ENCODE peak calls at places on chromosomes 2 and 18, in four cellular contexts. One of them, this sample, is unnamed.

GRCh38 chr2:60925994-60926750 is 44.8 kb downstream of the REL start:
- DNase-seq in A549: no peak
- DNase-seq in fibroblast of mammary gland: no peak
- DNase-seq in H1: no peak
- DNase-seq in this sample: no peak

GRCh38 chr2:217743980-217744761 is 258.6 kb downstream of the TNS1 start:
- DNase-seq in A549: no peak
- DNase-seq in H1: no peak
- DNase-seq in fibroblast of mammary gland: peak; percentile 15
- DNase-seq in this sample: peak; percentile 60

GRCh38 chr2:216551234-216551633 is 52.6 kb downstream of the RPL37A start:
- DNase-seq in fibroblast of mammary gland: peak; percentile 50
- DNase-seq in A549: no peak
- DNase-seq in H1: no peak
- DNase-seq in this sample: peak; percentile 69

GRCh38 chr18:5159080-5159479 is 38.0 kb downstream of the AKAIN1 start:
- DNase-seq in H1: no peak
- DNase-seq in fibroblast of mammary gland: no peak
- DNase-seq in A549: no peak
- DNase-seq in this sample: no peak

GRCh38 chr18:7856733-7857132 is 289.6 kb downstream of the PTPRM start:
- DNase-seq in fibroblast of mammary gland: no peak
- DNase-seq in A549: no peak
- DNase-seq in H1: no peak
- DNase-seq in this sample: peak; percentile 54

GRCh38 chr2:107597507-107597906 is 229.2 kb upstream of the RGPD4 start:
- DNase-seq in H1: no peak
- DNase-seq in A549: no peak
- DNase-seq in fibroblast of mammary gland: no peak
- DNase-seq in this sample: no peak

GRCh38 chr18:48841381-48842258 is 109.1 kb downstream of the SMAD7 start:
- DNase-seq in A549: no peak
- DNase-seq in fibroblast of mammary gland: peak; percentile 73
- DNase-seq in H1: no peak
- DNase-seq in this sample: peak; percentile 43

GRCh38 chr2:38256610-38257009 is 120.5 kb downstream of the ATL2 start:
- DNase-seq in fibroblast of mammary gland: no peak
- DNase-seq in A549: no peak
- DNase-seq in H1: no peak
- DNase-seq in this sample: no peak

DNA sequence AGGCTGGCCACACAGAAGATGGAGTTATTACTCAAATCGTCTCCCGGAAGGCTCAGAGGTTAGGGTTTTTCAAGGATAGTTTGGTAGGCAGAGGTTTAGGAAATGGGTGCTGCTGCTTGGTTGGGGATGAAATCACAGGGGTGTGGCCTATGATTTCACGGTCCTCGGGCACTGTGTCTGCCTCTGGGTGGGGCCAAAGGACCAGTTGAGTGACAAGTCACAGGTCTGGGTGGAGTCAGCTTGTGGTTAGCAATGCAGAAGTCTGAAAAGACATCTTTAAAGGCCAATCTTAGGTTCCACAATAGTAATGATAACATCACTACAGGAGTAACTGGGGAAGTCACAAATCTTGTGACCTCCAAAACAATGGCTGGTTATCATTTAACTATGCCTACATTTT is 387.8 kb downstream of the ZNF521 start:
- DNase-seq in fibroblast of mammary gland: peak; percentile 36
- DNase-seq in A549: no peak
- DNase-seq in H1: no peak
- DNase-seq in this sample: no peak
- TF ChIP-seq CTCF in fibroblast of mammary gland: no peak
- TF ChIP-seq CTCF in A549: no peak
- TF ChIP-seq CTCF in H1: no peak
- TF ChIP-seq CTCF in this sample: no peak

DNA sequence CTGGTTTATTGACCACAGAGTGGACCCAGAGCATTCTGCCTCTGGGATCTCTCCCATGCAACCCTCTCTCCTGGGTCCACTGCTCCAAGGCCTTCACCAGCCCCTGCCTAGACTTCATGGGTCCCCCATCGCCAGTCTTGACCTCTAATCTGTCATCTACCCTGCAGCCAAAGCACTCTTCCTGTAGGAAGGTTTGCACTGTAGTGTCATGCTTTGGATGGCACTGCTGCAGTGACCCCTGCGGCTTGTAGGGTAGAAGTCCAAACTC is 41.7 kb downstream of the MYO7B start:
- DNase-seq in fibroblast of mammary gland: no peak
- DNase-seq in H1: no peak
- DNase-seq in A549: no peak
- DNase-seq in this sample: no peak
- H3K4me3 ChIP-seq in fibroblast of mammary gland: no peak overlapping the region
- H3K4me3 ChIP-seq in H1: no peak overlapping the region
- H3K4me3 ChIP-seq in A549: no peak overlapping the region
- H3K4me3 ChIP-seq in this sample: no peak overlapping the region

GRCh38 chr2:64859208-64860161 is 129.7 kb upstream of the SLC1A4 start:
- DNase-seq in fibroblast of mammary gland: peak; percentile 94
- DNase-seq in A549: peak; percentile 93
- DNase-seq in H1: no peak
- DNase-seq in this sample: peak; percentile 94
- TF ChIP-seq CTCF in fibroblast of mammary gland: no peak
- TF ChIP-seq CTCF in A549: peak; percentile 28
- TF ChIP-seq CTCF in H1: no peak
- TF ChIP-seq CTCF in this sample: no peak

DNA sequence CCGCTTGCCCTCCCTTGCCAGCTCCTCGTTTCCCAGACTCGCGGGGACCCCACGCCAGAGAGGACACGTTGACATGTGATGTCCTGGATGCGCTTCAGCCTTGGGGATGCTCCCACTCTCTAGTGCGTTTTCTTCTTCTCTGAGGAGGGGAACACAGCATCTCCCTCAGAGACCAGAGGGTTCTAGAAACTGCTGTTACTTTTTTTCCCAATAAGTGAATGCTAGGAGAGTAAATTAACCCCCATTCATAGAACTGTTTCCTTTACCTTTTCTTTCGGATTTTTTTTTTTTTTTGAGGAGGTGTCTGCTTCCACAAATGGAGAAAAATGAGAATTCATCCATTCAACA is 370 bp upstream of the EFEMP1 start:
- DNase-seq in fibroblast of mammary gland: no peak
- DNase-seq in A549: no peak
- DNase-seq in H1: no peak
- DNase-seq in this sample: no peak
- H3K4me3 ChIP-seq in fibroblast of mammary gland: peak overlapping the region; percentile 72
- H3K4me3 ChIP-seq in A549: peak overlapping the region; percentile 78
- H3K4me3 ChIP-seq in H1: peak overlapping the region; percentile 66
- H3K4me3 ChIP-seq in this sample: peak overlapping the region; percentile 95

GRCh38 chr18:47036298-47036874 is 965 bp upstream of the ELOA2 start:
- DNase-seq in H1: no peak
- DNase-seq in fibroblast of mammary gland: peak; percentile 59
- DNase-seq in A549: peak; percentile 13
- DNase-seq in this sample: peak; percentile 15
- TF ChIP-seq CTCF in H1: peak; percentile 60
- TF ChIP-seq CTCF in fibroblast of mammary gland: peak; percentile 64
- TF ChIP-seq CTCF in A549: peak; percentile 37
- TF ChIP-seq CTCF in this sample: peak; percentile 33